ENCODE peak calls at places on chromosomes 13 and 19, in seven cellular contexts. U is HCT116, K is K562, S is H1, E is HepG2, V is SK-N-SH, Z is GM12878. C is an unnamed sample.

GRCh38 chr19:45638930-45639729 is at the start of gene EML2:
- DNase-seq in U (no peak), K (peak; percentile 84), S (peak; percentile 86), E (peak; percentile 24), V (peak; percentile 15), Z (no peak), C (peak; percentile 18)

GRCh38 chr19:35901055-35901644 is 810 bp upstream of the NFKBID start:
- DNase-seq in U (no peak), K (no peak), S (no peak), E (no peak), V (no peak), Z (no peak), C (peak; percentile 20)

GRCh38 chr19:49475191-49475932 is 1.3 kb downstream of the FLT3LG start:
- DNase-seq in U (no peak), K (peak; percentile 5), S (no peak), E (no peak), V (no peak), Z (no peak), C (no peak)

GRCh38 chr19:53388168-53388567 is 6.8 kb upstream of the ZNF765 start:
- DNase-seq in U (no peak), K (no peak), S (no peak), E (no peak), V (no peak), Z (no peak), C (no peak)

GRCh38 chr13:99970761-99971575 is 599 bp downstream of the ZIC5 start:
- DNase-seq in U (no peak), K (peak; percentile 66), S (peak; percentile 84), E (no peak), V (peak; percentile 50), Z (no peak), C (no peak)

GRCh38 chr19:49461656-49462055 is 8.6 kb downstream of the ALDH16A1 start:
- DNase-seq in U (no peak), K (no peak), S (no peak), E (no peak), V (no peak), Z (no peak), C (no peak)

GRCh38 chr19:32241957-32242710 is 103.3 kb upstream of the ZNF507 start:
- DNase-seq in U (no peak), K (no peak), S (no peak), E (no peak), V (no peak), Z (no peak), C (no peak)

GRCh38 chr19:50568321-50569022 is at the start of gene LRRC4B:
- DNase-seq in U (no peak), K (peak; percentile 76), S (peak; percentile 77), E (no peak), V (peak; percentile 93), Z (no peak), C (no peak)

GRCh38 chr13:103466761-103467160 is 400.5 kb upstream of the SLC10A2 start:
- DNase-seq in U (no peak), K (no peak), S (no peak), E (no peak), V (no peak), Z (no peak), C (no peak)

GRCh38 chr19:35084078-35084762 is 31.4 kb upstream of the FXYD3 start:
- DNase-seq in U (no peak), K (no peak), S (no peak), E (no peak), V (no peak), Z (no peak), C (no peak)

GRCh38 chr19:29084266-29084665 is 128.7 kb downstream of the UQCRFS1 start:
- DNase-seq in U (no peak), K (peak; percentile 62), S (peak; percentile 68), E (no peak), V (peak; percentile 49), Z (no peak), C (peak; percentile 56)

GRCh38 chr19:18791315-18791678 is 192 bp upstream of the COMP start:
- DNase-seq in U (no peak), K (no peak), S (no peak), E (no peak), V (no peak), Z (no peak), C (no peak)

GRCh38 chr13:113036401-113036800 is 67.4 kb downstream of the MCF2L start:
- DNase-seq in U (no peak), K (no peak), S (no peak), E (no peak), V (no peak), Z (no peak), C (no peak)

GRCh38 chr19:11578342-11579142 is 1.1 kb upstream of the ACP5 start:
- DNase-seq in U (no peak), K (peak; percentile 79), S (peak; percentile 73), E (peak; percentile 31), V (peak; percentile 43), Z (no peak), C (no peak)

GRCh38 chr13:99344610-99345208 is 37.5 kb upstream of the GPR183 start:
- DNase-seq in U (no peak), K (no peak), S (peak; percentile 11), E (no peak), V (no peak), Z (no peak), C (no peak)

GRCh38 chr13:21675095-21676007 is 4.5 kb downstream of the FGF9 start:
- DNase-seq in U (no peak), K (no peak), S (peak; percentile 68), E (no peak), V (peak; percentile 36), Z (no peak), C (no peak)

GRCh38 chr13:21672811-21673591 is 2.1 kb downstream of the FGF9 start:
- DNase-seq in U (no peak), K (no peak), S (no peak), E (no peak), V (no peak), Z (no peak), C (no peak)

GRCh38 chr13:21676611-21677021 is 5.7 kb downstream of the FGF9 start:
- DNase-seq in U (no peak), K (no peak), S (peak; percentile 71), E (no peak), V (peak; percentile 11), Z (no peak), C (peak; percentile 13)

GRCh38 chr13:21673592-21674270 is 2.9 kb downstream of the FGF9 start:
- DNase-seq in U (no peak), K (peak; percentile 35), S (peak; percentile 82), E (no peak), V (peak; percentile 83), Z (no peak), C (peak; percentile 89)

DNA sequence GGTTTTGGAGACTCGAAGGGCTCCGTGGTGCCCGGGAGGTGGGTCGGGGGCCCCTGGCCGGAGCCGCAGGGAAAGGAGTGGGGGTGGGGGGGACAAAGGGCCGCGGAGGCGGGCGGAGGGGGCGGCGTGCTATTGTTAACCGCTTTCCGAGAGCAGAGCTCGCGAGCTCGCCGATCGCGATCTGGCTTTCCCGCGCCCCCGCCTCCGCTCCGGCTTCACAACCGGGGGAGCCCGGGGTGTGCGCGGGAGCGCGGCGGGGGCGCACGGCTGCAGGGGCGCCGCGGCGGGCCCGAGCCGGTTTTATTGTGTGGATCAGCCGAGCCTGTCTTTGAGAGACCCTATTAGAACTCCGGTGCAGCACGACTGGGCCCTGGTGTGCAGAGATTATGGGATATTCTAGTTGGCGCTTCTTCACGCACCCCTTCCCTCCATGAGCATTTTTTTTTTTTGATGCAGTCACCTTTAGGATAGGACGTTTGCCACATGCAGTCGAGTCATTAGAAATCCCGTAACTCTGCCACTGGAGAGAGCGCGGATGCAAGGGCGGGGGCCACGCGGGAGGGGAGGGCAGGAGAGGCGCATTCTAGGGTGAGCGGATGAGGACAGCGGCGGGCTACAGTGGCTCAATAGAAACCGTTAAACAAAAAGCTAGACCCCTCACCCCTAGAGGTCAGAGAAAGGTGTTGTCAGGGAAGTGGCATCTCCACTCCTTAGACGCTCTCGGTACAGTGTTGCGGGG is 3.6 kb downstream of the FGF9 start:
- DNase-seq in U (no peak), K (peak; percentile 29), S (peak; percentile 65), E (no peak), V (peak; percentile 42), Z (no peak), C (peak; percentile 26)
- TF ChIP-seq JUND in U (no peak), K (no peak), S (no peak), E (no peak), V (no peak), Z (no peak), C (no peak)

GRCh38 chr19:5926641-5927438 is 12.8 kb downstream of the CAPS start:
- DNase-seq in U (no peak), K (no peak), S (no peak), E (no peak), V (peak; percentile 83), Z (no peak), C (no peak)
- TF ChIP-seq JUND in U (no peak), K (no peak), S (no peak), E (no peak), V (no peak), Z (no peak), C (no peak)

GRCh38 chr13:30711375-30711774 is 24.0 kb upstream of the ALOX5AP start:
- DNase-seq in U (no peak), K (no peak), S (no peak), E (no peak), V (no peak), Z (no peak), C (no peak)

GRCh38 chr13:30713133-30713532 is 22.2 kb upstream of the ALOX5AP start:
- DNase-seq in U (no peak), K (no peak), S (no peak), E (no peak), V (no peak), Z (no peak), C (no peak)

GRCh38 chr13:30711837-30712236 is 23.5 kb upstream of the ALOX5AP start:
- DNase-seq in U (no peak), K (no peak), S (no peak), E (no peak), V (no peak), Z (no peak), C (no peak)

GRCh38 chr13:30708541-30708940 is 26.8 kb upstream of the ALOX5AP start:
- DNase-seq in U (no peak), K (no peak), S (no peak), E (no peak), V (no peak), Z (no peak), C (no peak)

GRCh38 chr13:30710442-30710841 is 24.9 kb upstream of the ALOX5AP start:
- DNase-seq in U (no peak), K (no peak), S (no peak), E (no peak), V (no peak), Z (no peak), C (no peak)
- TF ChIP-seq JUND in U (no peak), K (no peak), S (no peak), E (no peak), V (no peak), Z (no peak), C (no peak)

GRCh38 chr19:4974855-4975469 is 6.0 kb downstream of the KDM4B start:
- DNase-seq in U (no peak), K (no peak), S (no peak), E (no peak), V (no peak), Z (no peak), C (peak; percentile 48)

GRCh38 chr19:4980087-4980486 is 11.2 kb downstream of the KDM4B start:
- DNase-seq in U (no peak), K (no peak), S (no peak), E (no peak), V (peak; percentile 32), Z (no peak), C (no peak)

GRCh38 chr19:4977299-4978174 is 8.6 kb downstream of the KDM4B start:
- DNase-seq in U (no peak), K (no peak), S (no peak), E (no peak), V (peak; percentile 81), Z (no peak), C (no peak)

GRCh38 chr19:4979211-4979807 is 10.4 kb downstream of the KDM4B start:
- DNase-seq in U (no peak), K (no peak), S (no peak), E (no peak), V (peak; percentile 20), Z (no peak), C (no peak)

GRCh38 chr19:4976412-4977298 is 7.7 kb downstream of the KDM4B start:
- DNase-seq in U (no peak), K (no peak), S (peak; percentile 70), E (peak; percentile 53), V (peak; percentile 47), Z (no peak), C (peak; percentile 35)
- TF ChIP-seq JUND in U (no peak), K (no peak), S (no peak), E (no peak), V (no peak), Z (no peak), C (no peak)

C was measured in T47D.